ENCODE peak calls at places on chromosomes 2 and 18, in five cellular contexts. T is heart right ventricle; Z is thoracic aorta; F is CD8-positive, alpha-beta memory T cell; X is PC-3. C is an unnamed sample.

GRCh38 chr2:37459095-37459981 is 114.9 kb downstream of the QPCT start:
- DNase-seq in T (no peak), Z (no peak), F (no peak), X (peak; percentile 85), C (no peak)

GRCh38 chr18:23822590-23823385 is 133.5 kb downstream of the LAMA3 start:
- DNase-seq in T (no peak), Z (no peak), F (no peak), X (peak; percentile 23), C (no peak)

GRCh38 chr2:9264301-9264700 is 57.7 kb downstream of the ASAP2 start:
- DNase-seq in T (no peak), Z (no peak), F (no peak), X (no peak), C (no peak)

GRCh38 chr2:239723486-239724193 is 301.5 kb downstream of the NDUFA10 start:
- DNase-seq in T (no peak), Z (no peak), F (no peak), X (no peak), C (no peak)

GRCh38 chr2:223560704-223561435 is 41.3 kb downstream of the SCG2 start:
- DNase-seq in T (no peak), Z (no peak), F (no peak), X (peak; percentile 72), C (no peak)

GRCh38 chr2:70923378-70924015 is 12.2 kb upstream of the ATP6V1B1 start:
- DNase-seq in T (no peak), Z (no peak), F (no peak), X (peak; percentile 35), C (no peak)

GRCh38 chr2:12915792-12916191 is 199.1 kb downstream of the TRIB2 start:
- DNase-seq in T (no peak), Z (no peak), F (no peak), X (peak; percentile 13), C (no peak)

GRCh38 chr2:10028407-10028987 is 14.9 kb upstream of the KLF11 start:
- DNase-seq in T (no peak), Z (no peak), F (no peak), X (no peak), C (no peak)

GRCh38 chr2:240711296-240711695 is 19.6 kb downstream of the AQP12A start:
- DNase-seq in T (no peak), Z (no peak), F (no peak), X (no peak), C (no peak)

GRCh38 chr2:46097714-46098480 is 199.3 kb upstream of the EPAS1 start:
- DNase-seq in T (peak; percentile 89), Z (peak; percentile 31), F (no peak), X (peak; percentile 97), C (no peak)

GRCh38 chr2:225112362-225113111 is 70.3 kb upstream of the DOCK10 start:
- DNase-seq in T (no peak), Z (no peak), F (no peak), X (no peak), C (no peak)

GRCh38 chr2:1854747-1855146 is 110.4 kb upstream of the PXDN start:
- DNase-seq in T (peak; percentile 22), Z (no peak), F (no peak), X (peak; percentile 30), C (no peak)

GRCh38 chr2:191150451-191151314 is at the start of gene STAT4:
- DNase-seq in T (peak; percentile 29), Z (no peak), F (peak; percentile 91), X (peak; percentile 57), C (peak; percentile 4)

GRCh38 chr2:184596819-184597411 is 1.4 kb upstream of the ZNF804A start:
- DNase-seq in T (no peak), Z (no peak), F (no peak), X (peak; percentile 80), C (no peak)

GRCh38 chr2:8685697-8686358 is 4.0 kb downstream of the ID2 start:
- DNase-seq in T (peak; percentile 63), Z (no peak), F (peak; percentile 80), X (peak; percentile 78), C (no peak)

GRCh38 chr2:88090446-88091283 is 23.0 kb downstream of the SMYD1 start:
- DNase-seq in T (no peak), Z (no peak), F (peak; percentile 20), X (no peak), C (no peak)

GRCh38 chr2:230473378-230473777 is 57.4 kb downstream of the SP100 start:
- DNase-seq in T (no peak), Z (no peak), F (peak; percentile 30), X (no peak), C (no peak)

GRCh38 chr18:3148930-3149535 is 70.7 kb downstream of the MYOM1 start:
- DNase-seq in T (no peak), Z (no peak), F (no peak), X (peak; percentile 57), C (no peak)

GRCh38 chr2:214808961-214809750 is at the start of gene BARD1:
- DNase-seq in T (peak; percentile 29), Z (no peak), F (peak; percentile 70), X (peak; percentile 56), C (peak; percentile 7)

GRCh38 chr18:29488617-29489016 is 1311.7 kb upstream of the CDH2 start:
- DNase-seq in T (no peak), Z (no peak), F (no peak), X (peak; percentile 10), C (no peak)

GRCh38 chr2:189369566-189369965 is 71.7 kb upstream of the WDR75 start:
- DNase-seq in T (no peak), Z (no peak), F (no peak), X (peak; percentile 89), C (no peak)

GRCh38 chr2:107711941-107712340 is 114.8 kb upstream of the RGPD4 start:
- DNase-seq in T (no peak), Z (no peak), F (no peak), X (no peak), C (no peak)

GRCh38 chr2:114063346-114063745 is 173.5 kb downstream of the ACTR3 start:
- DNase-seq in T (no peak), Z (no peak), F (no peak), X (no peak), C (no peak)

GRCh38 chr18:49812321-49813070 is 837 bp downstream of the ACAA2 start:
- DNase-seq in T (no peak), Z (no peak), F (no peak), X (no peak), C (no peak)

GRCh38 chr18:76979111-76979751 is 153.4 kb downstream of the MBP start:
- DNase-seq in T (no peak), Z (no peak), F (no peak), X (no peak), C (no peak)

GRCh38 chr18:13614701-13615288 is 111.6 kb downstream of the FAM210A start:
- DNase-seq in T (peak; percentile 29), Z (no peak), F (peak; percentile 32), X (no peak), C (no peak)

GRCh38 chr18:577606-578005 is 2.6 kb upstream of the CETN1 start:
- DNase-seq in T (no peak), Z (no peak), F (no peak), X (no peak), C (no peak)

GRCh38 chr2:121999273-121999672 is 243.8 kb downstream of the TSN start:
- DNase-seq in T (no peak), Z (no peak), F (no peak), X (peak; percentile 9), C (no peak)

GRCh38 chr18:23850215-23850614 is 161.0 kb downstream of the LAMA3 start:
- DNase-seq in T (no peak), Z (no peak), F (no peak), X (peak; percentile 35), C (no peak)

GRCh38 chr18:27223570-27224340 is 38.6 kb upstream of the CHST9 start:
- DNase-seq in T (no peak), Z (no peak), F (no peak), X (no peak), C (no peak)

GRCh38 chr2:30237346-30238142 is 6.2 kb downstream of the LBH start:
- DNase-seq in T (no peak), Z (no peak), F (no peak), X (no peak), C (no peak)

GRCh38 chr2:30236591-30237245 is 5.4 kb downstream of the LBH start:
- DNase-seq in T (no peak), Z (peak; percentile 41), F (no peak), X (no peak), C (no peak)

GRCh38 chr2:30240162-30240696 is 8.9 kb downstream of the LBH start:
- DNase-seq in T (no peak), Z (no peak), F (no peak), X (no peak), C (no peak)

GRCh38 chr2:30238143-30238800 is 6.9 kb downstream of the LBH start:
- DNase-seq in T (no peak), Z (no peak), F (no peak), X (no peak), C (no peak)

DNA sequence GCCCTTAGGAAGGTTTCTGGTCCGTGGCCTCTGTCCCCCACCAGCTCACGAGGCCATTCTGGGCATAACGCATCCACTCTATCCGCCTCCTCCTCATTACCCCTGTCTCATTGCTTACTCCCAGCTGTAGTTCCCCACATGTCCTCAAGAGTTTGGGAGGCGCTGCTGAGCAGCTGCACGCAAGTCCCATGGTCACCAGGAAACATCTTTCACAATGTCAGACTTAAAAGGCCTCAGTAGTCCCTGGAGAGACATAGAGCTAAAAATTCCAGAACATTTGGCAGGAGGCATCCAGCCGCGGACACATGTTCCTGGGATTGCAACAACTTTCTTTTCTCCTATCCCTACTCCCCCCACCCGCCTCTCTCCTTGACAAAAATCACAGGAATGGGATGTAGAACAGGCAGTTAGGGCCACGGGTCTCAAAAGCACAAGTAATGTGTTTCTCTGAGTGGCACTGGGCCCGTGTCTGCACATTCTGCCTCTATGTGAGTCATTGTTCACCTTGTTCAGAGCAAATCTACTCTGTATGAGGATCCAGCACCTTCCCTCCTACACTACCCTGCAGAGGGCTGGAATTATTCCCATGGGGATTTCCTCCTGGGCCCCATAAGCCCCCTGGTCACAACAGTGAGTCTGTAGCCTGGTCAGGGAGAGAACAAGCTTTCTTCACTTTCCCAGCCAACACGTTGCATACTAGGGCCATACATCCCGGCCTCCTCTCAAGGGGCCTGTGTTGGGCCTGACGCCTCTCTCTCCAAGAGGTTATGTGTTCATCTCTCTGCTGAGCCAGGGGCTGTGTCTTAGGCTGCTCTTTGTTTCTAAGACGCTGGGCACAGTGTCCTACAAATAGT is 8.2 kb downstream of the LBH start:
- DNase-seq in T (peak; percentile 82), Z (no peak), F (peak; percentile 84), X (peak; percentile 69), C (no peak)
- H3K4me1 ChIP-seq in T (peaks cover 60% of the 10 kb centered on the region), Z (peaks cover 92% of the 10 kb centered on the region), F (peaks cover 89% of the 10 kb centered on the region), X (peaks cover 7% of the 10 kb centered on the region), C (peaks cover 61% of the 10 kb centered on the region)

GRCh38 chr2:216482640-216483039 is 16.0 kb upstream of the RPL37A start:
- DNase-seq in T (no peak), Z (no peak), F (no peak), X (no peak), C (no peak)
- H3K36me3 ChIP-seq in T (peaks cover 9% of the 10 kb centered on the region), Z (peaks cover 13% of the 10 kb centered on the region), F (peaks cover 19% of the 10 kb centered on the region), X (no peaks in the 10 kb centered on the region), C (peaks cover 13% of the 10 kb centered on the region)

GRCh38 chr2:178627401-178627800 is 147.1 kb downstream of the PLEKHA3 start:
- DNase-seq in T (no peak), Z (no peak), F (no peak), X (no peak), C (no peak)
- H3K4me1 ChIP-seq in T (peaks cover 5% of the 10 kb centered on the region), Z (no peaks in the 10 kb centered on the region), F (no peaks in the 10 kb centered on the region), X (no peaks in the 10 kb centered on the region), C (no peaks in the 10 kb centered on the region)

GRCh38 chr2:175111200-175111657 is 56.8 kb downstream of the ATF2 start:
- DNase-seq in T (no peak), Z (no peak), F (peak; percentile 37), X (peak; percentile 75), C (no peak)

GRCh38 chr2:175107146-175107545 is 60.9 kb downstream of the ATF2 start:
- DNase-seq in T (no peak), Z (no peak), F (no peak), X (no peak), C (no peak)
- H3K36me3 ChIP-seq in T (no peaks in the 10 kb centered on the region), Z (peaks cover 9% of the 10 kb centered on the region), F (peaks cover 5% of the 10 kb centered on the region), X (peaks cover 6% of the 10 kb centered on the region), C (no peaks in the 10 kb centered on the region)